ENCODE peak calls at places on chromosome 15, in ten cellular contexts. D is heart left ventricle, M is PC-9, A is Panc1, E is colonic mucosa, L is ovary, U is psoas muscle, K is HCT116, N is GM23338, T is SJSA1. P is an unnamed sample.

GRCh38 chr15:68820205-68820588 is 498 bp downstream of the ANP32A start:
- DNase-seq in A (no peak), L (peak; percentile 66), D (peak; percentile 74), E (peak; percentile 48), K (no peak), U (peak; percentile 79), M (no peak), T (no peak), N (no peak), P (peak; percentile 81)

GRCh38 chr15:25624504-25625172 is 185.8 kb upstream of the UBE3A start:
- DNase-seq in M (no peak), N (no peak), A (no peak), K (no peak), D (peak; percentile 69), E (no peak), T (no peak), L (no peak), U (no peak), P (no peak)

GRCh38 chr15:64045106-64045435 is 1.2 kb downstream of the DAPK2 start:
- DNase-seq in K (no peak), N (no peak), T (no peak), U (no peak), D (no peak), A (no peak), M (no peak), L (no peak), E (no peak), P (no peak)

GRCh38 chr15:69862540-69862939 is 235.2 kb downstream of the TLE3 start:
- DNase-seq in A (no peak), L (no peak), U (no peak), T (peak; percentile 84), N (no peak), E (no peak), M (no peak), K (no peak), D (no peak), P (no peak)

GRCh38 chr15:88894819-88895767 is at the start of gene HAPLN3:
- DNase-seq in D (no peak), N (peak; percentile 83), A (no peak), M (no peak), E (peak; percentile 35), U (no peak), L (no peak), K (no peak), T (peak; percentile 34), P (peak; percentile 79)

GRCh38 chr15:90557651-90558084 is 27.9 kb downstream of the CRTC3 start:
- DNase-seq in M (no peak), E (peak; percentile 46), U (peak; percentile 89), L (peak; percentile 87), T (no peak), K (no peak), D (peak; percentile 96), N (no peak), A (no peak), P (peak; percentile 93)

GRCh38 chr15:70164910-70165791 is 67.4 kb upstream of the TLE3 start:
- DNase-seq in L (no peak), K (no peak), E (no peak), N (no peak), U (no peak), A (no peak), D (peak; percentile 48), T (no peak), M (no peak), P (no peak)

GRCh38 chr15:92017882-92018534 is 164.5 kb downstream of the SLCO3A1 start:
- DNase-seq in K (no peak), A (no peak), U (no peak), M (no peak), D (no peak), E (no peak), N (no peak), L (no peak), T (no peak), P (no peak)

GRCh38 chr15:49901867-49902775 is 216.9 kb downstream of the ATP8B4 start:
- DNase-seq in M (no peak), T (peak; percentile 15), D (no peak), A (no peak), N (no peak), E (no peak), U (no peak), L (no peak), K (no peak), P (no peak)

GRCh38 chr15:57969355-57969754 is 96.2 kb downstream of the ALDH1A2 start:
- DNase-seq in L (no peak), U (no peak), K (no peak), M (no peak), A (no peak), T (no peak), E (no peak), N (peak; percentile 12), D (no peak), P (no peak)

GRCh38 chr15:43905755-43906154 is 79.0 kb downstream of the WDR76 start:
- DNase-seq in L (no peak), M (no peak), N (no peak), E (no peak), T (no peak), K (no peak), D (no peak), A (no peak), U (no peak), P (no peak)

DNA sequence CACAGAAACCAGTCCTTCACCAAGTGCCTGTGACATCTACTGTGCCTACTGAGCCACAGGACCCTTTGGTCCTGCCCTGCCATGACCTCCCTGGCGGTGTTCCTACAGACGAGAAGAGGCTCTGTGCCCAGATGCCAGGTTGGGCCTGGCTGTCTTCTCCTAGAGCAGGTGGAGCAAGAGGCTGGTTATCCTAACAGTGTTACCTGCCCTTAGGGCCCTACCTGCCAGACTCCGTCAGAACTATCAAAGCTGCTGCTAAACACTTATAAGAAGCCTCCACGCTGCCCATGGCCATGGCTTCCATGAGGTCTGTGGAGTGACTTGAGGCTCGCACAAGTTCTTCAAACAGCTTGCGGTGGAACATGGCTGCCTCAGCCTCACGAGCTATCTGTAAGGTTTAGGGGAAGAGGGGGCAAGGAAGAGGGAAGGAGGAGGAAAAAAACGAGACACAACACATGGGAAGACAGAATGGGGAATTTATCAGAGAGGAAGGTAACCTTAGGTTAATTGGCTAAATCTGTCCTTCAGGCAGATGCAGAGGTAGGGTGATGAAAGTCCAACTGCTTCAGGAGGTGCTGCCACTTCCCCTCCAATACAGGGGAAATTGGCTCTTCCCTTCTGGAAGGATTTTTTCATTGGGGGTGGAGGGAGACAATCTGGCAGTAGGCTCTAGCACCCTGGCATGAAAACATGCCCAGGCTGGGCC is 5.4 kb upstream of the GRAMD2A start:
- DNase-seq in D (no peak), E (no peak), U (no peak), L (no peak), M (no peak), A (no peak), K (no peak), N (no peak), T (no peak), P (no peak)
- H3K27ac ChIP-seq in D (peak overlapping the region; percentile 71), E (no peak overlapping the region), U (peak overlapping the region; percentile 91), L (no peak overlapping the region), M (peak overlapping the region; percentile 19), A (peak overlapping the region; percentile 49), K (peak overlapping the region; percentile 33), N (peak overlapping the region; percentile 59), T (no peak overlapping the region), P (no peak overlapping the region)

DNA sequence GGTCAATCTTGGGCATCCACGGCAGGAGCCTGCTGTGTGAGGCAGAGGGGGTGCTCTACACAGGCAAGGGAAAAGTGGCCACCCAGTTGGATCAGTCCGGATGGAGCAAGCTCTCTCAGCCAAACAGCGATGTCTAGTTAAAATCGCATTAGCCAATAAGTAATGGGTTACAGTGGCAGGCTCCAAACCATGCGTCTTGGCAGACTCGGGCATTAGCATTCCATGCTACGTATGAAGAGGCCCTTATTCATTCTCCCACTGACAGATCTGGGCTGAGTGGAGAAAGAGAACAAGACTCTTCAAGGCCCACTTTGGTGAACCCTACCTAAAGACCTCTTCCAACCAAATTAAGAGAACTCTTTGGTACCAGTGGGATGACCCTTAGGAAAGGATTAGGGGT is 49.3 kb downstream of the CCNB2 start:
- DNase-seq in L (no peak), U (no peak), E (no peak), D (no peak), K (no peak), N (no peak), T (no peak), M (no peak), A (no peak), P (no peak)
- H3K36me3 ChIP-seq in L (no peaks in the 10 kb centered on the region), U (peaks cover 84% of the 10 kb centered on the region), E (peaks cover 6% of the 10 kb centered on the region), D (peaks cover 93% of the 10 kb centered on the region), K (peaks cover 24% of the 10 kb centered on the region), N (peaks cover 24% of the 10 kb centered on the region), T (peaks cover 91% of the 10 kb centered on the region), M (peaks cover 12% of the 10 kb centered on the region), A (peaks cover 4% of the 10 kb centered on the region), P (peaks cover 13% of the 10 kb centered on the region)

DNA sequence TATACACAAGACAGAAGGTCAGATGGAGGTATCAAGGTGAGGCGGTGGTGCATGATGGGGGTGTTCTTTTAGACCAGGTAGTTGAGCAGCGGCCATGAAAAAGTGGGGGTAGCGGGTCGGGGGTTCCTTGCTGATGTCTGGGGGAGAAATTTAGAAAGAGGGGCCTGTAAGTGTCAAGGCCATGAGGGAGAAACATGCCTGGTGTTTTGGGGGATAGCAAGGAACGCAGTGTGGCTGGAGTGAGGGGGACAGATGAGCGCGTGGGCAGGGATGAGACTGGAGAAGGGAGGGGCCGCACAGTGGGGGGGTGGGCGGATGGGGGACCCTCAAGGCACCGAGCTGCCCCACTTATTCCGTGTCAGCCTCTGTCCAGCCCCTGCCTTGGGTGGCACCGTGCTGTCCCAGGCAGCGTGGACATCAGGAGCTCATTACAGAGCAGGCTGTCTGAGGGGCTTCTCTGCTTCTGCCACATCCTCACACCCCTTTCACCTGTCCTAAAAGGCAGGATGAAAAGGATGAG is 143.3 kb downstream of the SMAD6 start:
- DNase-seq in D (no peak), A (no peak), M (no peak), K (no peak), U (no peak), L (no peak), N (no peak), T (no peak), E (no peak), P (no peak)
- H3K4me3 ChIP-seq in D (no peak overlapping the region), A (no peak overlapping the region), M (no peak overlapping the region), K (no peak overlapping the region), U (no peak overlapping the region), L (no peak overlapping the region), N (no peak overlapping the region), T (no peak overlapping the region), E (no peak overlapping the region), P (no peak overlapping the region)

GRCh38 chr15:100209204-100209603 is 132.6 kb downstream of the ADAMTS17 start:
- DNase-seq in K (no peak), M (no peak), N (no peak), A (no peak), L (no peak), U (peak; percentile 75), D (no peak), E (no peak), T (no peak), P (no peak)

GRCh38 chr15:100211855-100212850 is 129.6 kb downstream of the ADAMTS17 start:
- DNase-seq in D (no peak), T (no peak), A (no peak), M (no peak), U (no peak), L (no peak), E (peak; percentile 81), N (peak; percentile 30), K (no peak), P (no peak)

GRCh38 chr15:100206643-100207042 is 135.1 kb downstream of the ADAMTS17 start:
- DNase-seq in K (no peak), L (no peak), M (no peak), D (no peak), U (no peak), E (no peak), N (peak; percentile 23), T (no peak), A (no peak), P (no peak)

GRCh38 chr15:100207053-100207452 is 134.7 kb downstream of the ADAMTS17 start:
- DNase-seq in K (no peak), E (no peak), D (no peak), L (no peak), T (no peak), N (no peak), M (no peak), U (no peak), A (no peak), P (no peak)

GRCh38 chr15:100210338-100210737 is 131.4 kb downstream of the ADAMTS17 start:
- DNase-seq in D (no peak), A (no peak), T (no peak), U (no peak), N (no peak), L (no peak), M (no peak), K (no peak), E (no peak), P (no peak)
- H3K27ac ChIP-seq in D (no peak overlapping the region), A (no peak overlapping the region), T (no peak overlapping the region), U (no peak overlapping the region), N (no peak overlapping the region), L (no peak overlapping the region), M (no peak overlapping the region), K (no peak overlapping the region), E (no peak overlapping the region), P (no peak overlapping the region)

P was measured in aorta.